ENCODE peak calls at places on chromosome 10, in four cellular contexts. One of them, this sample, is unnamed. For H3K36me3, the result is how much of the 10 kb centered on the place peaks cover.

GRCh38 chr10:52172581-52172980 is 141.5 kb upstream of the DKK1 start:
- DNase-seq in HepG2: no peak
- DNase-seq in H1: no peak
- DNase-seq in GM12878: no peak
- DNase-seq in this sample: peak

GRCh38 chr10:119296703-119297102 is 89.3 kb downstream of the GRK5 start:
- DNase-seq in HepG2: no peak
- DNase-seq in H1: no peak
- DNase-seq in GM12878: no peak
- DNase-seq in this sample: no peak

GRCh38 chr10:103799341-103799740 is 56.0 kb downstream of the SH3PXD2A start:
- DNase-seq in HepG2: no peak
- DNase-seq in H1: no peak
- DNase-seq in GM12878: no peak
- DNase-seq in this sample: no peak

GRCh38 chr10:104681485-104681884 is 40.4 kb downstream of the SORCS3 start:
- DNase-seq in HepG2: no peak
- DNase-seq in H1: no peak
- DNase-seq in GM12878: no peak
- DNase-seq in this sample: no peak

GRCh38 chr10:90007226-90007625 is 305.8 kb downstream of the KIF20B start:
- DNase-seq in HepG2: no peak
- DNase-seq in H1: no peak
- DNase-seq in GM12878: no peak
- DNase-seq in this sample: no peak

GRCh38 chr10:104766341-104766740 is 125.3 kb downstream of the SORCS3 start:
- DNase-seq in HepG2: no peak
- DNase-seq in H1: no peak
- DNase-seq in GM12878: no peak
- DNase-seq in this sample: no peak

GRCh38 chr10:25858076-25858475 is 76.0 kb upstream of the MYO3A start:
- DNase-seq in HepG2: no peak
- DNase-seq in H1: no peak
- DNase-seq in GM12878: no peak
- DNase-seq in this sample: no peak

GRCh38 chr10:76453997-76454396 is 1022.6 kb downstream of the LRMDA start:
- DNase-seq in HepG2: no peak
- DNase-seq in H1: no peak
- DNase-seq in GM12878: no peak
- DNase-seq in this sample: no peak

GRCh38 chr10:132408823-132409666 is 12.0 kb downstream of the PWWP2B start:
- DNase-seq in HepG2: no peak
- DNase-seq in H1: no peak
- DNase-seq in GM12878: no peak
- DNase-seq in this sample: no peak

GRCh38 chr10:62018141-62018911 is 116.8 kb downstream of the ARID5B start:
- DNase-seq in HepG2: no peak
- DNase-seq in H1: no peak
- DNase-seq in GM12878: no peak
- DNase-seq in this sample: no peak

GRCh38 chr10:64041185-64041988 is 520.2 kb downstream of the REEP3 start:
- DNase-seq in HepG2: peak
- DNase-seq in H1: peak
- DNase-seq in GM12878: peak
- DNase-seq in this sample: peak

GRCh38 chr10:93752761-93753160 is 5.0 kb upstream of the LGI1 start:
- DNase-seq in HepG2: no peak
- DNase-seq in H1: no peak
- DNase-seq in GM12878: no peak
- DNase-seq in this sample: no peak

GRCh38 chr10:80924063-80924952 is 386.6 kb downstream of the SH2D4B start:
- DNase-seq in HepG2: peak
- DNase-seq in H1: peak
- DNase-seq in GM12878: no peak
- DNase-seq in this sample: peak

GRCh38 chr10:101780818-101781654 is 2.2 kb downstream of the NPM3 start:
- DNase-seq in HepG2: peak
- DNase-seq in H1: no peak
- DNase-seq in GM12878: peak
- DNase-seq in this sample: peak

GRCh38 chr10:5546891-5547683 is 22.3 kb downstream of the CALML3 start:
- DNase-seq in HepG2: peak
- DNase-seq in H1: no peak
- DNase-seq in GM12878: no peak
- DNase-seq in this sample: no peak

GRCh38 chr10:34254596-34254995 is 560.5 kb downstream of the PARD3 start:
- DNase-seq in HepG2: peak
- DNase-seq in H1: no peak
- DNase-seq in GM12878: peak
- DNase-seq in this sample: no peak

GRCh38 chr10:133258818-133259602 is 17.7 kb downstream of the ADAM8 start:
- DNase-seq in HepG2: peak
- DNase-seq in H1: no peak
- DNase-seq in GM12878: no peak
- DNase-seq in this sample: no peak

GRCh38 chr10:91389636-91390512 is 20.3 kb upstream of the HECTD2 start:
- DNase-seq in HepG2: peak
- DNase-seq in H1: no peak
- DNase-seq in GM12878: no peak
- DNase-seq in this sample: no peak

GRCh38 chr10:34216348-34216908 is 598.7 kb downstream of the PARD3 start:
- DNase-seq in HepG2: peak
- DNase-seq in H1: no peak
- DNase-seq in GM12878: no peak
- DNase-seq in this sample: no peak

GRCh38 chr10:111221682-111222470 is 145.0 kb downstream of the ADRA2A start:
- DNase-seq in HepG2: no peak
- DNase-seq in H1: no peak
- DNase-seq in GM12878: no peak
- DNase-seq in this sample: no peak

GRCh38 chr10:14032406-14032998 is 298.2 kb downstream of the FRMD4A start:
- DNase-seq in HepG2: no peak
- DNase-seq in H1: peak
- DNase-seq in GM12878: no peak
- DNase-seq in this sample: peak

GRCh38 chr10:113646337-113647201 is 17.3 kb downstream of the NRAP start:
- DNase-seq in HepG2: no peak
- DNase-seq in H1: no peak
- DNase-seq in GM12878: no peak
- DNase-seq in this sample: no peak

GRCh38 chr10:80528185-80528700 is 9.5 kb upstream of the SH2D4B start:
- DNase-seq in HepG2: no peak
- DNase-seq in H1: no peak
- DNase-seq in GM12878: no peak
- DNase-seq in this sample: no peak

GRCh38 chr10:15815242-15815885 is 44.9 kb downstream of the MINDY3 start:
- DNase-seq in HepG2: no peak
- DNase-seq in H1: no peak
- DNase-seq in GM12878: no peak
- DNase-seq in this sample: no peak

GRCh38 chr10:96124230-96125141 is 5.6 kb upstream of the ZNF518A start:
- DNase-seq in HepG2: peak
- DNase-seq in H1: peak
- DNase-seq in GM12878: no peak
- DNase-seq in this sample: peak

GRCh38 chr10:6151087-6151977 is 51.4 kb upstream of the PFKFB3 start:
- DNase-seq in HepG2: peak
- DNase-seq in H1: peak
- DNase-seq in GM12878: peak
- DNase-seq in this sample: no peak

GRCh38 chr10:74234569-74234968 is 83.5 kb downstream of the ADK start:
- DNase-seq in HepG2: no peak
- DNase-seq in H1: no peak
- DNase-seq in GM12878: no peak
- DNase-seq in this sample: no peak

GRCh38 chr10:61024801-61025201 is 80.8 kb upstream of the RHOBTB1 start:
- DNase-seq in HepG2: peak
- DNase-seq in H1: no peak
- DNase-seq in GM12878: no peak
- DNase-seq in this sample: no peak

GRCh38 chr10:10855178-10855577 is 162.5 kb upstream of the CELF2 start:
- DNase-seq in HepG2: no peak
- DNase-seq in H1: no peak
- DNase-seq in GM12878: no peak
- DNase-seq in this sample: no peak

GRCh38 chr10:42896735-42897134 is 114.1 kb downstream of the BMS1 start:
- DNase-seq in HepG2: no peak
- DNase-seq in H1: no peak
- DNase-seq in GM12878: no peak
- DNase-seq in this sample: no peak

GRCh38 chr10:46232666-46233065 is 54.1 kb upstream of the ANTXRL start:
- DNase-seq in HepG2: no peak
- DNase-seq in H1: no peak
- DNase-seq in GM12878: no peak
- DNase-seq in this sample: no peak

GRCh38 chr10:97109562-97109961 is 76.2 kb downstream of the SLIT1 start:
- DNase-seq in HepG2: no peak
- DNase-seq in H1: no peak
- DNase-seq in GM12878: no peak
- DNase-seq in this sample: no peak

GRCh38 chr10:70575874-70576802 is 26.4 kb downstream of the PRF1 start:
- DNase-seq in HepG2: peak
- DNase-seq in H1: no peak
- DNase-seq in GM12878: peak
- DNase-seq in this sample: no peak

DNA sequence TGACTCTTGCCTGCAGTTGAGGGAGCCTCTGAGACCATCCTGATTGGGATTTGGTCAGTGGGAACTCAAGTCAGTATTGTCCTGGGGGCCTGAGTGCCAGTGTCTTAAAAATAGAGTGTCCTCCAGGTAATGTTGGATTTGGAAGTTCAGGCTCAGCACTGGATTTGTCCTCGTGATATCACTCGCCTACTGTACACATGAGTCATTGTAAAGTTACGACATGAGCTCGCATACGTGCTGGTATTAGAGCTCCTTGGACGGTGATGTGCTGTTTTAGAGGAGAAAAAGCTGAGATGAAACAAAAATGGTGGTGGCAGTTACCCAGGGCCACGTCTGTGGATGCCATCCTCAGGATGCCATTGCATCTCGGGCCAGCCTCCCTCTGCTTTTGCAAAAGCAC is 78.2 kb downstream of the MGMT start:
- DNase-seq in HepG2: no peak
- DNase-seq in H1: no peak
- DNase-seq in GM12878: no peak
- DNase-seq in this sample: no peak
- TF ChIP-seq SUZ12 in HepG2: no peak
- TF ChIP-seq SUZ12 in H1: no peak
- TF ChIP-seq SUZ12 in GM12878: no peak
- TF ChIP-seq SUZ12 in this sample: no peak

DNA sequence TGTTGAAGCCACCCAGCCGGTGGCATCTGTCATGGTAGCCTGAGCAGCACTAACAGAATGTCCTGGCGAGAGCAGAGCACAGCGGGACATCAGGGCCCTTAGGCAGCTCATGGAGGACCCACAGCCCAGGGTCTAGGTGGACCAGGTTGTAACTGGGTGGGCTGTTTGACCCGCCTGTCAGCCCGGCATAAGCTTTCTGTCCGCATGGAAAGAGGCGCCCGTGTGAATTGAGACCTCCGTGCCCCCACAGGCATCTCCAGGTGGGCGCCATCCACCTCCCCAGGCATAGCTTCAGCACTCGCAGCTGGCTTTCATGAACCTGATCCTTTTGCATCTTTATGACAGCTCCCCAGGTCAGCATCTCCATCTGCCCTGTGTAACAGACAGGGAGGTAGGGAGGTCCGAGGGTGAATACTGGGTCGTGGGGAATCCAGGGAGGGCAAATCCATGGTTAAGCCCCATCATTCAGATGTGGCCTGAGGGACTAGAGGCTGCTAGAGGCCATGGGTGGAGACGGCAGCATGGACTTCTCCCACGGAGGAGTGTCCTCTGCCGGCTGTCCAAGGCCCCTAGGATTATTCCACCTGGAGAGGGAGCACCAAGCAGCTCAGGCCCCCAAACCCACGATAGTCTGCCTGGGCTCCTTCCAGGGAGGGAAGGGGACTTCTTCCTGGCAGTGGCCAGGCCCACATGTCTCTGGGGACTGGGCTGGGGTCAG is 371.6 kb upstream of the MKI67 start:
- DNase-seq in HepG2: no peak
- DNase-seq in H1: no peak
- DNase-seq in GM12878: no peak
- DNase-seq in this sample: no peak
- H3K36me3 ChIP-seq in HepG2: under half
- H3K36me3 ChIP-seq in H1: under half
- H3K36me3 ChIP-seq in GM12878: under half
- H3K36me3 ChIP-seq in this sample: under half

GRCh38 chr10:17453377-17454091 is 861 bp downstream of the ST8SIA6 start:
- DNase-seq in HepG2: no peak
- DNase-seq in H1: peak
- DNase-seq in GM12878: no peak
- DNase-seq in this sample: peak

GRCh38 chr10:17456032-17456548 is 1.7 kb upstream of the ST8SIA6 start:
- DNase-seq in HepG2: no peak
- DNase-seq in H1: no peak
- DNase-seq in GM12878: no peak
- DNase-seq in this sample: no peak

GRCh38 chr10:17453035-17453376 is 1.4 kb downstream of the ST8SIA6 start:
- DNase-seq in HepG2: no peak
- DNase-seq in H1: no peak
- DNase-seq in GM12878: no peak
- DNase-seq in this sample: no peak

GRCh38 chr10:17454801-17455520 is 566 bp upstream of the ST8SIA6 start:
- DNase-seq in HepG2: no peak
- DNase-seq in H1: no peak
- DNase-seq in GM12878: no peak
- DNase-seq in this sample: no peak

GRCh38 chr10:17454181-17454800 is at the start of gene ST8SIA6:
- DNase-seq in HepG2: no peak
- DNase-seq in H1: no peak
- DNase-seq in GM12878: no peak
- DNase-seq in this sample: peak
- TF ChIP-seq YY1 in HepG2: no peak
- TF ChIP-seq YY1 in H1: no peak
- TF ChIP-seq YY1 in GM12878: no peak
- TF ChIP-seq YY1 in this sample: no peak

DNA sequence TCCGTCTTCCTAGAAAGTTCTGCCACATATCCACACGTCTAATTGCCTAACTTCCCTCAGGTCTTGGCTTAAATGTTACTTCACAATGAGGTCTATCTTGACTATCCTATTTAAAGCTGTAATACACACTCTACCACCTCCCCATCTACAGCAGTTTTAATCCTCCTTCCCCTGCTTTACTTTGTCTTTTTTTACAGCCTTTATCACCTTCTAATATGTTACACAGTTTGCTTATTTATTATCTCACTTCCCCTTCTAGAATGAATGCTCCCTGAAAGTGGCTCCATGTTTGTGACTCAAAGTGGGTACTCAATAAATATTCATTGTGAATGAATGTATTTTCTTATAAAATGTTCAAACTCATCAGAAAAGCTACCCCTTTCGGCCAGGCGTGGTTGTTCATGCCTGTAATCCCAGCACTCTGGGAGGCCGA is 13.6 kb upstream of the MICU1 start:
- DNase-seq in HepG2: no peak
- DNase-seq in H1: no peak
- DNase-seq in GM12878: no peak
- DNase-seq in this sample: no peak
- TF ChIP-seq SUZ12 in HepG2: no peak
- TF ChIP-seq SUZ12 in H1: no peak
- TF ChIP-seq SUZ12 in GM12878: no peak
- TF ChIP-seq SUZ12 in this sample: no peak